ENCODE peak calls at places on chromosomes 5 and 9, in four cellular contexts. One of them, this sample, is unnamed.

GRCh38 chr5:81232449-81233079 is 558 bp upstream of the CKMT2 start:
- DNase-seq in caudate nucleus: no peak
- DNase-seq in amniotic stem cell: no peak
- DNase-seq in non-pigmented ciliary epithelial cell: no peak
- DNase-seq in this sample: peak

GRCh38 chr9:117341161-117341560 is 73.7 kb downstream of the ASTN2 start:
- DNase-seq in caudate nucleus: no peak
- DNase-seq in amniotic stem cell: no peak
- DNase-seq in non-pigmented ciliary epithelial cell: no peak
- DNase-seq in this sample: no peak

GRCh38 chr5:14121552-14121951 is 21.6 kb upstream of the TRIO start:
- DNase-seq in caudate nucleus: no peak
- DNase-seq in amniotic stem cell: no peak
- DNase-seq in non-pigmented ciliary epithelial cell: no peak
- DNase-seq in this sample: no peak

GRCh38 chr9:107263289-107263688 is 19.8 kb upstream of the RAD23B start:
- DNase-seq in caudate nucleus: no peak
- DNase-seq in amniotic stem cell: no peak
- DNase-seq in non-pigmented ciliary epithelial cell: no peak
- DNase-seq in this sample: no peak

GRCh38 chr9:86142973-86143372 is 43.6 kb upstream of the GOLM1 start:
- DNase-seq in caudate nucleus: no peak
- DNase-seq in amniotic stem cell: no peak
- DNase-seq in non-pigmented ciliary epithelial cell: no peak
- DNase-seq in this sample: no peak

GRCh38 chr9:86867658-86868313 is 79.5 kb downstream of the GAS1 start:
- DNase-seq in caudate nucleus: no peak
- DNase-seq in amniotic stem cell: no peak
- DNase-seq in non-pigmented ciliary epithelial cell: no peak
- DNase-seq in this sample: no peak

GRCh38 chr9:120390637-120391190 is 189.3 kb downstream of the CDK5RAP2 start:
- DNase-seq in caudate nucleus: no peak
- DNase-seq in amniotic stem cell: no peak
- DNase-seq in non-pigmented ciliary epithelial cell: no peak
- DNase-seq in this sample: no peak

GRCh38 chr9:127578627-127578951 is 33.5 kb upstream of the STXBP1 start:
- DNase-seq in caudate nucleus: no peak
- DNase-seq in amniotic stem cell: no peak
- DNase-seq in non-pigmented ciliary epithelial cell: no peak
- DNase-seq in this sample: no peak

GRCh38 chr9:78118742-78119473 is 87.3 kb upstream of the GNAQ start:
- DNase-seq in caudate nucleus: no peak
- DNase-seq in amniotic stem cell: no peak
- DNase-seq in non-pigmented ciliary epithelial cell: peak
- DNase-seq in this sample: no peak

GRCh38 chr5:172523146-172523745 is 68.9 kb upstream of the SH3PXD2B start:
- DNase-seq in caudate nucleus: no peak
- DNase-seq in amniotic stem cell: no peak
- DNase-seq in non-pigmented ciliary epithelial cell: no peak
- DNase-seq in this sample: peak

GRCh38 chr5:1764606-1764960 is 35.1 kb downstream of the MRPL36 start:
- DNase-seq in caudate nucleus: no peak
- DNase-seq in amniotic stem cell: no peak
- DNase-seq in non-pigmented ciliary epithelial cell: no peak
- DNase-seq in this sample: no peak

GRCh38 chr5:56047448-56047847 is 52.7 kb upstream of the IL6ST start:
- DNase-seq in caudate nucleus: no peak
- DNase-seq in amniotic stem cell: no peak
- DNase-seq in non-pigmented ciliary epithelial cell: no peak
- DNase-seq in this sample: no peak

GRCh38 chr9:36029765-36030528 is 6.8 kb upstream of the RECK start:
- DNase-seq in caudate nucleus: no peak
- DNase-seq in amniotic stem cell: peak
- DNase-seq in non-pigmented ciliary epithelial cell: peak
- DNase-seq in this sample: no peak

GRCh38 chr5:149434162-149435014 is 55.3 kb upstream of the IL17B start:
- DNase-seq in caudate nucleus: no peak
- DNase-seq in amniotic stem cell: peak
- DNase-seq in non-pigmented ciliary epithelial cell: no peak
- DNase-seq in this sample: peak